ENCODE peak calls at places on chromosomes 6 and 20, in eight cellular contexts. N, P, C, K, G, D, Z and U are unnamed samples.

GRCh38 chr6:365835-366234 is 25.7 kb upstream of the IRF4 start:
- DNase-seq in P (no peak), K (no peak), D (no peak), C (no peak), Z (no peak), G (no peak), N (no peak), U (no peak)

GRCh38 chr6:14862845-14863244 is 383.0 kb upstream of the JARID2 start:
- DNase-seq in C (no peak), N (no peak), Z (no peak), P (no peak), K (no peak), G (no peak), D (no peak), U (no peak)

GRCh38 chr6:47096233-47096887 is 54.2 kb upstream of the ADGRF1 start:
- DNase-seq in N (no peak), D (no peak), C (no peak), P (no peak), K (no peak), G (no peak), Z (no peak), U (no peak)

GRCh38 chr20:59064214-59064722 is 21.7 kb upstream of the PRELID3B start:
- DNase-seq in P (no peak), N (no peak), Z (no peak), K (no peak), G (no peak), D (peak; percentile 55), C (no peak), U (no peak)

GRCh38 chr6:29976588-29977424 is 34.5 kb downstream of the HLA-A start:
- DNase-seq in K (peak; percentile 71), C (no peak), P (no peak), G (no peak), D (peak; percentile 59), Z (peak; percentile 88), N (peak; percentile 68), U (peak; percentile 92)

GRCh38 chr20:2518096-2518495 is 9.4 kb upstream of the ZNF343 start:
- DNase-seq in D (no peak), K (no peak), Z (no peak), C (no peak), G (no peak), N (no peak), P (no peak), U (no peak)

GRCh38 chr20:11267131-11267761 is 593.4 kb upstream of the JAG1 start:
- DNase-seq in D (peak; percentile 12), N (no peak), K (no peak), P (peak; percentile 82), C (peak; percentile 89), G (peak; percentile 83), Z (peak; percentile 76), U (no peak)

GRCh38 chr6:490251-491037 is 98.9 kb downstream of the IRF4 start:
- DNase-seq in C (no peak), Z (no peak), N (no peak), D (no peak), P (no peak), G (no peak), K (peak; percentile 60), U (no peak)

GRCh38 chr20:8394308-8394945 is 262.4 kb downstream of the PLCB1 start:
- DNase-seq in N (no peak), P (no peak), Z (no peak), D (no peak), G (no peak), C (peak; percentile 28), K (peak; percentile 15), U (no peak)

GRCh38 chr6:53939830-53940229 is 145.0 kb downstream of the LRRC1 start:
- DNase-seq in Z (no peak), P (no peak), G (no peak), K (no peak), N (no peak), D (no peak), C (no peak), U (no peak)

GRCh38 chr6:118743744-118744143 is 92.4 kb upstream of the CEP85L start:
- DNase-seq in P (no peak), G (no peak), C (no peak), D (no peak), N (no peak), K (no peak), Z (no peak), U (no peak)

GRCh38 chr6:1215884-1216487 is 95.9 kb upstream of the FOXQ1 start:
- DNase-seq in N (no peak), P (no peak), D (no peak), Z (no peak), K (no peak), G (no peak), C (no peak), U (peak; percentile 26)

GRCh38 chr6:79536615-79536968 is 638 bp downstream of the LCA5 start:
- DNase-seq in P (no peak), N (no peak), Z (peak; percentile 70), D (no peak), G (no peak), C (no peak), K (no peak), U (peak; percentile 62)

GRCh38 chr6:25427549-25427948 is 148.4 kb downstream of the CARMIL1 start:
- DNase-seq in G (no peak), K (no peak), Z (no peak), C (no peak), N (no peak), D (no peak), P (no peak), U (no peak)

GRCh38 chr20:39960522-39961420 is 728.3 kb downstream of the MAFB start:
- DNase-seq in D (no peak), K (no peak), C (no peak), P (no peak), G (no peak), N (no peak), Z (no peak), U (peak; percentile 24)

GRCh38 chr6:158818580-158819212 is 472 bp downstream of the EZR start:
- DNase-seq in D (peak; percentile 47), Z (peak; percentile 83), G (no peak), N (peak; percentile 67), K (peak; percentile 79), C (no peak), P (no peak), U (peak; percentile 73)

GRCh38 chr6:28489366-28490190 is 26.0 kb downstream of the GPX6 start:
- DNase-seq in N (peak; percentile 67), P (peak; percentile 80), K (peak; percentile 68), C (peak; percentile 26), G (peak; percentile 53), Z (no peak), D (no peak), U (peak; percentile 66)

GRCh38 chr6:152298055-152298647 is 339.0 kb downstream of the SYNE1 start:
- DNase-seq in N (no peak), D (no peak), K (no peak), C (no peak), P (no peak), G (no peak), Z (no peak), U (no peak)

GRCh38 chr6:3848380-3848779 is 793 bp upstream of the FAM50B start:
- DNase-seq in K (no peak), Z (no peak), C (no peak), D (no peak), P (no peak), N (no peak), G (no peak), U (no peak)

GRCh38 chr6:127833336-127833735 is 67.5 kb downstream of the THEMIS start:
- DNase-seq in G (peak; percentile 22), D (no peak), Z (no peak), C (no peak), N (no peak), K (no peak), P (no peak), U (no peak)

GRCh38 chr20:35283441-35284266 is 918 bp downstream of the EIF6 start:
- DNase-seq in Z (no peak), P (no peak), N (no peak), G (no peak), K (no peak), D (no peak), C (no peak), U (no peak)

GRCh38 chr6:42782689-42783176 is 881 bp downstream of the BICRAL start:
- DNase-seq in Z (peak; percentile 86), G (peak; percentile 63), N (peak; percentile 66), D (peak; percentile 29), K (peak; percentile 63), P (peak; percentile 86), C (peak; percentile 58), U (peak; percentile 82)

GRCh38 chr6:10441004-10441654 is 26.3 kb upstream of the TFAP2A start:
- DNase-seq in K (no peak), N (no peak), G (peak; percentile 93), P (peak; percentile 82), C (peak; percentile 82), D (no peak), Z (no peak), U (no peak)

GRCh38 chr6:122322824-122323223 is 76.6 kb upstream of the HSF2 start:
- DNase-seq in Z (no peak), P (peak; percentile 20), G (peak; percentile 34), C (no peak), D (no peak), K (peak; percentile 1), N (no peak), U (peak; percentile 1)

GRCh38 chr6:85015396-85015990 is 251.1 kb upstream of the TBX18 start:
- DNase-seq in N (peak; percentile 80), K (no peak), C (no peak), G (no peak), D (peak; percentile 8), P (peak; percentile 64), Z (no peak), U (peak; percentile 18)

GRCh38 chr20:59648720-59649119 is 44.4 kb downstream of the PHACTR3 start:
- DNase-seq in C (no peak), Z (peak; percentile 17), K (no peak), P (no peak), N (no peak), D (no peak), G (no peak), U (no peak)

GRCh38 chr20:48921883-48922867 is 664 bp downstream of the ARFGEF2 start:
- DNase-seq in D (no peak), K (no peak), C (no peak), G (peak; percentile 64), N (no peak), P (no peak), Z (no peak), U (peak; percentile 55)

GRCh38 chr6:138563231-138563630 is 63.9 kb upstream of the NHSL1 start:
- DNase-seq in N (no peak), K (no peak), P (no peak), C (no peak), D (no peak), Z (no peak), G (no peak), U (no peak)

GRCh38 chr6:15368186-15368585 is 122.3 kb downstream of the JARID2 start:
- DNase-seq in C (no peak), K (no peak), D (no peak), P (no peak), G (no peak), Z (no peak), N (no peak), U (no peak)

GRCh38 chr20:1757072-1757471 is 99.5 kb upstream of the SIRPG start:
- DNase-seq in Z (no peak), D (no peak), C (no peak), K (no peak), P (no peak), G (no peak), N (no peak), U (no peak)

GRCh38 chr6:28978959-28979561 is 26.1 kb downstream of the ZNF311 start:
- DNase-seq in P (no peak), N (no peak), C (no peak), K (no peak), Z (no peak), D (no peak), G (no peak), U (no peak)

GRCh38 chr6:165417298-165417865 is 108.0 kb upstream of the C6orf118 start:
- DNase-seq in C (no peak), P (no peak), N (no peak), G (no peak), Z (no peak), K (no peak), D (no peak), U (no peak)

GRCh38 chr6:135062735-135063134 is 8.1 kb upstream of the HBS1L start:
- DNase-seq in K (no peak), C (no peak), Z (no peak), D (peak; percentile 65), N (no peak), P (no peak), G (no peak), U (no peak)

GRCh38 chr20:41166201-41167117 is 29.1 kb downstream of the PLCG1 start:
- DNase-seq in D (no peak), C (no peak), N (no peak), P (no peak), K (no peak), Z (no peak), G (no peak), U (peak; percentile 3)